ENCODE peak calls at places on chromosomes 11 and 22, in five cellular contexts. G is HepG2, E is WTC11, S is A549, Q is K562. A is an unnamed sample.

GRCh38 chr11:37811349-37811748 is 1213.3 kb upstream of the RAG2 start:
- DNase-seq in G (no peak), E (no peak), S (no peak), Q (no peak), A (no peak)

GRCh38 chr22:38347944-38348750 is 30.9 kb upstream of the CSNK1E start:
- DNase-seq in G (no peak), E (no peak), S (no peak), Q (no peak), A (peak; percentile 52)

GRCh38 chr11:44316388-44317240 is 6.7 kb upstream of the ALX4 start:
- DNase-seq in G (no peak), E (peak; percentile 73), S (peak; percentile 39), Q (no peak), A (no peak)

GRCh38 chr11:46895821-46896220 is 22.5 kb downstream of the LRP4 start:
- DNase-seq in G (no peak), E (no peak), S (no peak), Q (no peak), A (no peak)

GRCh38 chr22:37428649-37429586 is 1.6 kb upstream of the ELFN2 start:
- DNase-seq in G (peak; percentile 35), E (peak; percentile 81), S (peak; percentile 53), Q (peak; percentile 57), A (peak; percentile 56)

GRCh38 chr11:40384991-40385390 is 1074.5 kb downstream of the LRRC4C start:
- DNase-seq in G (no peak), E (no peak), S (no peak), Q (no peak), A (no peak)

GRCh38 chr11:77322506-77322905 is 21.0 kb upstream of the GDPD4 start:
- DNase-seq in G (no peak), E (no peak), S (no peak), Q (no peak), A (no peak)

GRCh38 chr11:76588455-76589325 is 81.9 kb downstream of the LRRC32 start:
- DNase-seq in G (no peak), E (no peak), S (no peak), Q (no peak), A (no peak)

DNA sequence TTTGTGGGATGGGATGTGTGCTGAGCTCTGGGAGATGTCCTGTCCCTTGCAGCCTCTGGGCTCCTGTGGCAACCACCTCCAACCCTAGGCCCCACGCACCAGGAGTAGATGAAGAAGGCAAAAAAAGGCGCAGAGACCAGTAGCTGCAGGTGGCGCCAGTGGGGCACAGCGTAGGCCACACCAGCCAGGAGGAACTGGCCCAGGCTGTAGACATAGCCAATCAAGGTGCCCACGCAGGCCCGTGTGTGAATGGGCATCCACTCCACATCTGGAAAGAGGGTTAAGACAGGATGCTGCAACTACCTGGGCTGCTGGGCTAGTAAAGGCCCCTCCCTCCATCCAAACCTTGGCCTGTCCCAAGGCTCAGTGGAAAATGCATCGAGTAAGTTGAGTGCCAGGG is 3.0 kb downstream of the SLC22A6 start:
- DNase-seq in G (no peak), E (peak; percentile 45), S (no peak), Q (no peak), A (no peak)
- TF ChIP-seq MAX in G (no peak), E (no peak), S (no peak), Q (no peak), A (no peak)

GRCh38 chr11:1005913-1006312 is 30.6 kb downstream of the MUC6 start:
- DNase-seq in G (no peak), E (no peak), S (no peak), Q (no peak), A (no peak)
- TF ChIP-seq MAX in G (no peak), E (no peak), S (no peak), Q (no peak), A (no peak)

GRCh38 chr11:131025020-131025419 is 108.7 kb upstream of the SNX19 start:
- DNase-seq in G (peak; percentile 5), E (peak; percentile 28), S (peak; percentile 11), Q (no peak), A (no peak)
- TF ChIP-seq MAX in G (no peak), E (no peak), S (no peak), Q (no peak), A (no peak)

DNA sequence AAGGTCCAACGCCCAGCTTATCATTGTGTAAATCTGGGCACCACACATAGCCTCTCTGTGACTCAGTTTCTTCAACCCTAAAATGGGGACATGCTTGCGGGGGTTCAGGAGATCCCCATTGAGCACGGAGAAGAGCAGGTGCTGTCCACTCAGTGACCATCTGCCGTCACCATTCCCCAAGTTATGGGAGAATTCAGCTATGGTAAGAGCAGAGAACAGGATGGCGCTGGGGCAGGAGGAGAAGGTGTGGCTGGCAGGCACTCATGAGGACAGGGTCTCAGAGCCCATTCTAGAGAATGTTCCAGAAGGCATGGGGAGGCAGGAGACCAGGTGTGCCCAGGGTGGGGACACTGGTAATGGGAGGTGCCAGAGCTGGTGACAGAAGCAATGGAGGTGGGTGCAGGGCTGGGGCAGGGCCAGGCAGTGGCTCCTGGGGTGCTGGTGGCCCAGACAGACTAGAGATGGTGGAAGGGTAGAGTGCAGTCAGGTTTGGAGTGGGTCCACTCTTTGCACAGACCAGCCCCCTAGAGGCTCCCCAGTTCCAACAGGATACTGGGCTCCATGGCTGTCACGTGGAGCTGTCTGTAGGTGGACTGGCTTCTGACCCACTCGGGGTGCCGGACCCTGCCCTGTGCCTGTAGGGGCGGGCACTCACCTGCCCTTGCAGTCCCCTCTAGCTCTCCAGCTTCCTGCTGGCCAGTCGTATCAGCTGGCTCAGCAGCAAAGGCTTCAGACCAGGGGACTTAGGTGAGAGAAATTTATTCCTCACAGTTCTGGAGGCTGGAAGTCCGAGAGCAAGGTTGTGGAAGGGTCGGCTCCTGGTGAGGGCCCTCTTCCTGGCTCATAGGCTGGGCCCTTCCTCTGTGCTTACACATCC is 84.7 kb downstream of the CDKN1C start:
- DNase-seq in G (no peak), E (peak; percentile 6), S (no peak), Q (no peak), A (no peak)
- TF ChIP-seq MAX in G (no peak), E (no peak), S (no peak), Q (no peak), A (no peak)

DNA sequence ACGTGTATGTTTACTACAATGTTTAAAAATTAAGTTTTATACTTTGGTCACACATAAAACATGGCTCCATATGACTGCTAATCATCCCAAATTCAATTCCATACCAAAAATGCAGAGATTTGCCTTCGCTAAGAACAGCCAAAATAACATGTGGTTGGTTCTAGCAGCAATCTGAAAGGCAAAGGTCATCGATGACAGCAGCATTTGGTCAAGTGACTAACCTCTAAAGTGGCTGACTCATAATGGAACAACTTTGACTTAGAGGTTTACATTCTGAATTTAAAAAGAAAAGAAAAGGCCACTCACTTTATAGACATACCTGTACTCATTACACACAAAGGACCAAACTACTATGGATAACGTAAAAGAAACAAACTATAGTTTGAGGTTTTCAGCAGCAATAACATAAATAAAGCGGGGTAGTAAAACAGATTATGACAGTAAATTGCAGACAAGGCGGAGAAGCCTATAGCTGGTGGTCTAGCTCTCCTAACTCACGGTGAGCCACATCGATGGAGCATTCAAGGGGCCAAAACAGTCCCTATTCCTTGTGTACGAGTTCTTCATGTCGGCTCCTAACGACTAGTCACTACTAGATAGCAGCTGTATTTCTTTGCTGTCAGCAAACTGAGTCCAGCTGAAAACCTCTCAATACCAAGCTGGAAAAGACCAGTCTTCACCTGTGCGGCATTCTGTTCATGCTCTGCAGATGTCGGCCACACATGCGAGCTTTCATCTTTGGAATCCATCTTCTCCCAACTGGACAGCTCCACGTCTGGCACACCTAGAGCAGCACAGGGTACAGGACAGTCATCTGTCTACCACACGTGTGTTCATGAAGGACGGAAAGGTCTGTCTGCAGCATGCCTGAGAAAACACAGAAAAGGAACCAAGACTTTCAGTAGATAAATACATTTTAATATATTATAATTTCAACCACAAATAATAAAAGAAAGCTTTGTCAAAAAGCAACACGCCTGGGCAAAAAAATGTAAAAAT is 42.1 kb downstream of the PRDM10 start:
- DNase-seq in G (peak; percentile 47), E (no peak), S (peak; percentile 9), Q (no peak), A (no peak)
- TF ChIP-seq MAX in G (no peak), E (no peak), S (no peak), Q (no peak), A (no peak)

GRCh38 chr22:19826619-19826950 is 28.1 kb downstream of the GNB1L start:
- DNase-seq in G (no peak), E (no peak), S (no peak), Q (no peak), A (no peak)

GRCh38 chr22:19825016-19825339 is 29.7 kb downstream of the GNB1L start:
- DNase-seq in G (no peak), E (no peak), S (no peak), Q (no peak), A (no peak)

GRCh38 chr22:19824197-19825015 is 30.3 kb downstream of the GNB1L start:
- DNase-seq in G (peak; percentile 41), E (no peak), S (no peak), Q (no peak), A (no peak)

GRCh38 chr22:19827341-19828034 is 27.2 kb downstream of the GNB1L start:
- DNase-seq in G (no peak), E (no peak), S (no peak), Q (no peak), A (no peak)

DNA sequence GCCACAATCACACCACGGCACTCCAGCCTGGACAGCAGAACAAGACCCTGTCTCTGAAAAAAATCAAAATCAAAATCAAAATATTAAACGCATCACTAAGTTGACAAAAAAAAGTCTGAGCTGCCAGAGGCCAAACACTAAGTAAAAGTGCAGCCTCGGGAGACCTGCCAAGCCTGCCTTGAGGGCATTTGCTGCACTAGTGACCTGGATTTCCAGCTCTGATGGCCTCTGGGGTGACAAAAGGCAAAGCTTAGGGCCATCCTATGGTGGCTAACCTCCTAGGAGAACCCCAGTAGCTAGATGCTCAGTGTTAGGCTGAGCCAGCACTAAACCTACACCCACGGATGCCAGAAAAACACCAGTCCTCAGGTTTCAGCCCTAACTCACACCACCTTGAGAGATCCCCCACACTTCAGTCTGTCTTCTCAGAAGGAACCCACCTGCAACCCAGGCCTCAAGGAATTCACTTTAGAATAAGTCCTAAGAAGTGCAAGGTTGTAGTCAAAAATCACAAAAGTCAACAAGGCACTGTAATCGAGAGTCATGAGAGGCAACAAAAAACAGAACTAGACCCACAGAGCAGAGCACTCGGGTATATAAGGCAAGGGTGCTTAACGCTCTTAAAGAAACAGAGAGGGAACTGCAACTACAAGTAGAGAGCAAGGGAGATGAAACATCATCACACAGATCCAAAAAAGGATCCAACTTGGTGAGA is 28.6 kb downstream of the GNB1L start:
- DNase-seq in G (no peak), E (no peak), S (no peak), Q (no peak), A (no peak)
- TF ChIP-seq MAX in G (no peak), E (no peak), S (no peak), Q (no peak), A (no peak)

GRCh38 chr11:2513441-2513840 is 68.6 kb downstream of the KCNQ1 start:
- DNase-seq in G (no peak), E (no peak), S (no peak), Q (no peak), A (no peak)

GRCh38 chr11:2510626-2511402 is 66.0 kb downstream of the KCNQ1 start:
- DNase-seq in G (no peak), E (peak; percentile 3), S (no peak), Q (peak; percentile 6), A (no peak)

GRCh38 chr11:2515401-2516275 is 70.8 kb downstream of the KCNQ1 start:
- DNase-seq in G (no peak), E (peak; percentile 6), S (no peak), Q (no peak), A (no peak)

GRCh38 chr11:2511421-2512369 is 66.9 kb downstream of the KCNQ1 start:
- DNase-seq in G (no peak), E (peak; percentile 7), S (no peak), Q (peak; percentile 4), A (no peak)

GRCh38 chr11:2512431-2513407 is 67.9 kb downstream of the KCNQ1 start:
- DNase-seq in G (no peak), E (peak; percentile 7), S (no peak), Q (no peak), A (peak; percentile 37)
- TF ChIP-seq MAX in G (no peak), E (no peak), S (no peak), Q (no peak), A (no peak)

GRCh38 chr11:134349802-134350355 is 18.1 kb downstream of the GLB1L2 start:
- DNase-seq in G (no peak), E (peak; percentile 7), S (no peak), Q (no peak), A (no peak)
- TF ChIP-seq MAX in G (no peak), E (no peak), S (no peak), Q (no peak), A (no peak)

A was measured in H1.